ENCODE peak calls at places on chromosomes 11 and 22, in ten cellular contexts. C, R, Z, O, Y, W, J, Q, K and X are unnamed samples.

GRCh38 chr22:25818541-25818940 is 76.6 kb downstream of the MYO18B start:
- DNase-seq in C (no peak), R (no peak), Z (no peak), O (no peak), Y (no peak), W (no peak), J (no peak), Q (no peak), K (no peak), X (no peak)

GRCh38 chr11:29173660-29174062 is 843.2 kb downstream of the KCNA4 start:
- DNase-seq in C (no peak), R (no peak), Z (peak; percentile 73), O (peak; percentile 18), Y (no peak), W (no peak), J (no peak), Q (peak; percentile 43), K (peak; percentile 99), X (peak; percentile 50)

GRCh38 chr11:104917259-104918112 is 19.2 kb upstream of the CASP12 start:
- DNase-seq in C (no peak), R (no peak), Z (no peak), O (no peak), Y (no peak), W (no peak), J (no peak), Q (no peak), K (no peak), X (no peak)

GRCh38 chr11:112606656-112607055 is 346.0 kb upstream of the PLET1 start:
- DNase-seq in C (no peak), R (no peak), Z (no peak), O (no peak), Y (no peak), W (no peak), J (no peak), Q (no peak), K (no peak), X (no peak)

GRCh38 chr11:71467164-71467563 is 14.2 kb downstream of the NADSYN1 start:
- DNase-seq in C (no peak), R (no peak), Z (no peak), O (no peak), Y (no peak), W (no peak), J (no peak), Q (no peak), K (no peak), X (no peak)

GRCh38 chr11:836274-836673 is 3.5 kb downstream of the CD151 start:
- DNase-seq in C (no peak), R (no peak), Z (no peak), O (no peak), Y (no peak), W (no peak), J (no peak), Q (no peak), K (no peak), X (no peak)

GRCh38 chr22:30381250-30381649 is 6.0 kb downstream of the RNF215 start:
- DNase-seq in C (no peak), R (no peak), Z (no peak), O (no peak), Y (no peak), W (no peak), J (no peak), Q (no peak), K (no peak), X (no peak)

GRCh38 chr11:33060271-33060670 is 20.9 kb downstream of the TCP11L1 start:
- DNase-seq in C (no peak), R (no peak), Z (no peak), O (no peak), Y (no peak), W (no peak), J (no peak), Q (no peak), K (no peak), X (no peak)

GRCh38 chr11:83816572-83817187 is 530.5 kb upstream of the CCDC90B start:
- DNase-seq in C (no peak), R (no peak), Z (peak; percentile 56), O (peak; percentile 10), Y (no peak), W (peak; percentile 35), J (no peak), Q (peak; percentile 91), K (peak; percentile 42), X (no peak)

GRCh38 chr22:49838771-49839717 is 11.4 kb upstream of the BRD1 start:
- DNase-seq in C (peak; percentile 51), R (no peak), Z (no peak), O (no peak), Y (no peak), W (peak; percentile 37), J (no peak), Q (peak; percentile 54), K (peak; percentile 33), X (no peak)

GRCh38 chr11:27514076-27514475 is 7.5 kb upstream of the LIN7C start:
- DNase-seq in C (no peak), R (peak; percentile 54), Z (no peak), O (no peak), Y (no peak), W (no peak), J (no peak), Q (no peak), K (no peak), X (no peak)

GRCh38 chr22:32848226-32848625 is 46.7 kb downstream of the TIMP3 start:
- DNase-seq in C (no peak), R (no peak), Z (no peak), O (no peak), Y (no peak), W (no peak), J (no peak), Q (no peak), K (no peak), X (no peak)

GRCh38 chr11:68004551-68005335 is 846 bp upstream of the UNC93B1 start:
- DNase-seq in C (no peak), R (no peak), Z (no peak), O (no peak), Y (no peak), W (no peak), J (no peak), Q (no peak), K (no peak), X (no peak)

DNA sequence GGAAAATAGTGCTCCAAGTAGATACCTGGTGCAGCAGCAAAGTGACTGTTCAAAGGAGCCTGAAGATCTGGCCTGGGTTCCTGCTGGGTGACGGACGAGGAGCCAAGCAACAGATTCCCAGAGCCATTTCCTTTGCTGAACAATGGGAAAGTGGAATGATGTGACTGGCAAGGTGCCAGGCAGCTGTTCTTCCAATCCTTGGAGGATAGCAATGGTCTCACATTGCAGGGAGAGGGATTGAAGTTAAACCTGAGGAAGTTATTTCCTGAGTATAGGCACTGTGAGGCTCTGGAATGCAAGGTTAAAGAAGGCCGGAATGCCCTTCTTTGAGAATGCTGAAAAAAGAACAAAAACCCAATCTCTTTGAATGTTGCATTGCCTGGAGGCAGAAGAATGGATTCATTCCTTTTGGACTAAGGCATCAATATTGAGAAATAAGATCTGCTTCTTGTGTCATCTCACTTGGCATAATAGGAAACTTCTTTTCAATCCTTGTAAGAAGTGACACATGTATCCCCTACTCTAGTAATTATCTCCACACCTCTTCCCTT is 223.8 kb downstream of the BLID start:
- DNase-seq in C (no peak), R (peak; percentile 47), Z (peak; percentile 42), O (no peak), Y (no peak), W (peak; percentile 3), J (no peak), Q (peak; percentile 55), K (peak; percentile 56), X (peak; percentile 72)
- H3K27ac ChIP-seq in C (no peak overlapping the region), R (no peak overlapping the region), Z (no peak overlapping the region), O (no peak overlapping the region), Y (peak overlapping the region; percentile 38), W (no peak overlapping the region), J (no peak overlapping the region), Q (no peak overlapping the region), K (no peak overlapping the region), X (peak overlapping the region; percentile 33)

DNA sequence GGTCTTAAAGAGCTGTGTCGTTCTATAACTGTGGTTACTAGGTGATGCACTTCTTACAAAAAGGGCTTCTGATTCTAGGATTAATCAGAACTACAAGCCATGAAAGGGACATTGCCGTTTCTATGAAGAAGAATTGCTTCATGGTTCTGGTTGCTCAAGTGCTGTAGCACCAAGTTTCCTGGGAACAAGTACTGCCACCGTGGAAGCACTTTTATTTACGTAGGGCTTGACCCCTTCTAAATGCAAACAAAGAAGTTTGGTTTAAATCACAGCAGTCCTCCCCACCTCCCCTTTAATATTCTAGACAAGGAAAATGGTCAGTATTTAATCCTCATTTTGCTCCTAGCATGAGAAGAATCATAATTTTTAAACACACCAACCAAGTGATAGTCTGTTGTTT is 9.8 kb downstream of the YAP1 start:
- DNase-seq in C (no peak), R (no peak), Z (peak; percentile 78), O (peak; percentile 13), Y (no peak), W (peak; percentile 26), J (no peak), Q (no peak), K (peak; percentile 41), X (no peak)
- H3K27ac ChIP-seq in C (no peak overlapping the region), R (no peak overlapping the region), Z (peak overlapping the region; percentile 72), O (peak overlapping the region; percentile 87), Y (no peak overlapping the region), W (peak overlapping the region; percentile 61), J (no peak overlapping the region), Q (peak overlapping the region; percentile 75), K (peak overlapping the region; percentile 80), X (peak overlapping the region; percentile 40)

GRCh38 chr22:35661377-35661937 is 13.2 kb downstream of the APOL6 start:
- DNase-seq in C (no peak), R (no peak), Z (no peak), O (no peak), Y (no peak), W (no peak), J (no peak), Q (no peak), K (peak; percentile 85), X (peak; percentile 54)

GRCh38 chr22:35664955-35665577 is 16.8 kb downstream of the APOL6 start:
- DNase-seq in C (no peak), R (no peak), Z (no peak), O (no peak), Y (no peak), W (no peak), J (no peak), Q (no peak), K (no peak), X (no peak)

GRCh38 chr22:35657571-35658312 is 9.5 kb downstream of the APOL6 start:
- DNase-seq in C (no peak), R (no peak), Z (no peak), O (no peak), Y (no peak), W (no peak), J (no peak), Q (no peak), K (no peak), X (no peak)

GRCh38 chr22:35663371-35663770 is 15.1 kb downstream of the APOL6 start:
- DNase-seq in C (no peak), R (no peak), Z (no peak), O (no peak), Y (no peak), W (no peak), J (no peak), Q (no peak), K (no peak), X (no peak)
- H3K27ac ChIP-seq in C (no peak overlapping the region), R (no peak overlapping the region), Z (no peak overlapping the region), O (no peak overlapping the region), Y (no peak overlapping the region), W (no peak overlapping the region), J (peak overlapping the region; percentile 78), Q (no peak overlapping the region), K (no peak overlapping the region), X (no peak overlapping the region)

DNA sequence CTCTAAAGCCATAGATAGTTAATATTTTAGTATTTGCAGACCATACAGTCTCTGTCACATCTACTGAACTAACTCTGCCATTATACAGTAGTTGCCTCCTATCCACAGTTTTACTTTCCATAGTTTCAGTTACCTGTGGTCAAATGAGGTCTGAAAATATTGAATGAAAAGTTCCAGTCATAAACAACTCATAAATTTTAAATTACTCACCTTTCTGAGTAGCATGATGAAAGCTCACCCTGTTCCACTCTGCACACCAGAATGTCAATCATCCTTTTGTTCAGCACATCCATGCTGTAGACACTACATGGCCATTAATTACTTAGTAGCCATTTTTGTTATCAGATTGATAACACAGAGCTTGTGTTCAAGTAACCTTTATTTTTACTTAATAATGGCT is 51.7 kb upstream of the ME3 start:
- DNase-seq in C (no peak), R (no peak), Z (peak; percentile 55), O (no peak), Y (no peak), W (no peak), J (no peak), Q (no peak), K (no peak), X (no peak)
- H3K27ac ChIP-seq in C (no peak overlapping the region), R (no peak overlapping the region), Z (peak overlapping the region; percentile 7), O (no peak overlapping the region), Y (no peak overlapping the region), W (no peak overlapping the region), J (no peak overlapping the region), Q (no peak overlapping the region), K (no peak overlapping the region), X (no peak overlapping the region)